ENCODE peak calls at places on chromosomes 16 and 17, in six cellular contexts. One of them, this sample, is unnamed. For H3K4me1 and H3K27me3, the result is how much of the 10 kb centered on the place peaks cover.

GRCh38 chr17:40086150-40087044 is 14.0 kb downstream of the NR1D1 start:
- DNase-seq in uterus: peak
- DNase-seq in endodermal cell: peak
- DNase-seq in body of pancreas: peak
- DNase-seq in endothelial cell of umbilical vein: peak
- DNase-seq in left ventricle myocardium inferior: no peak
- DNase-seq in this sample: peak

GRCh38 chr17:82297280-82297803 is 20.1 kb downstream of the CD7 start:
- DNase-seq in uterus: peak
- DNase-seq in endodermal cell: no peak
- DNase-seq in body of pancreas: peak
- DNase-seq in endothelial cell of umbilical vein: peak
- DNase-seq in left ventricle myocardium inferior: peak
- DNase-seq in this sample: no peak

GRCh38 chr16:59988591-59988990 is 1254.5 kb upstream of the GOT2 start:
- DNase-seq in uterus: no peak
- DNase-seq in endodermal cell: no peak
- DNase-seq in body of pancreas: no peak
- DNase-seq in endothelial cell of umbilical vein: no peak
- DNase-seq in left ventricle myocardium inferior: no peak
- DNase-seq in this sample: no peak

GRCh38 chr16:19935696-19936095 is 51.0 kb upstream of the GPRC5B start:
- DNase-seq in uterus: no peak
- DNase-seq in endodermal cell: no peak
- DNase-seq in body of pancreas: peak
- DNase-seq in endothelial cell of umbilical vein: no peak
- DNase-seq in left ventricle myocardium inferior: no peak
- DNase-seq in this sample: no peak

GRCh38 chr17:48541574-48542113 is 3.3 kb downstream of the HOXB2 start:
- DNase-seq in uterus: peak
- DNase-seq in endodermal cell: peak
- DNase-seq in body of pancreas: no peak
- DNase-seq in endothelial cell of umbilical vein: no peak
- DNase-seq in left ventricle myocardium inferior: peak
- DNase-seq in this sample: peak

GRCh38 chr16:84749072-84749471 is 49.3 kb downstream of the USP10 start:
- DNase-seq in uterus: no peak
- DNase-seq in endodermal cell: no peak
- DNase-seq in body of pancreas: no peak
- DNase-seq in endothelial cell of umbilical vein: no peak
- DNase-seq in left ventricle myocardium inferior: no peak
- DNase-seq in this sample: no peak

GRCh38 chr17:8072727-8073461 is 14.6 kb downstream of the ALOX12B start:
- DNase-seq in uterus: no peak
- DNase-seq in endodermal cell: peak
- DNase-seq in body of pancreas: no peak
- DNase-seq in endothelial cell of umbilical vein: no peak
- DNase-seq in left ventricle myocardium inferior: no peak
- DNase-seq in this sample: no peak

GRCh38 chr17:73363788-73364522 is 52.2 kb upstream of the CDC42EP4 start:
- DNase-seq in uterus: no peak
- DNase-seq in endodermal cell: peak
- DNase-seq in body of pancreas: peak
- DNase-seq in endothelial cell of umbilical vein: no peak
- DNase-seq in left ventricle myocardium inferior: no peak
- DNase-seq in this sample: no peak

GRCh38 chr16:22890976-22891375 is 77.0 kb downstream of the HS3ST2 start:
- DNase-seq in uterus: no peak
- DNase-seq in endodermal cell: no peak
- DNase-seq in body of pancreas: no peak
- DNase-seq in endothelial cell of umbilical vein: no peak
- DNase-seq in left ventricle myocardium inferior: no peak
- DNase-seq in this sample: no peak

GRCh38 chr17:32835291-32835761 is 41.6 kb downstream of the MYO1D start:
- DNase-seq in uterus: no peak
- DNase-seq in endodermal cell: no peak
- DNase-seq in body of pancreas: no peak
- DNase-seq in endothelial cell of umbilical vein: no peak
- DNase-seq in left ventricle myocardium inferior: no peak
- DNase-seq in this sample: no peak

GRCh38 chr16:48720266-48720665 is 110.3 kb upstream of the N4BP1 start:
- DNase-seq in uterus: no peak
- DNase-seq in endodermal cell: peak
- DNase-seq in body of pancreas: no peak
- DNase-seq in endothelial cell of umbilical vein: no peak
- DNase-seq in left ventricle myocardium inferior: no peak
- DNase-seq in this sample: no peak

GRCh38 chr17:5099271-5099670 is 12.4 kb downstream of the ZNF232 start:
- DNase-seq in uterus: no peak
- DNase-seq in endodermal cell: peak
- DNase-seq in body of pancreas: no peak
- DNase-seq in endothelial cell of umbilical vein: no peak
- DNase-seq in left ventricle myocardium inferior: no peak
- DNase-seq in this sample: no peak

GRCh38 chr17:57877803-57878202 is 28.0 kb upstream of the MRPS23 start:
- DNase-seq in uterus: no peak
- DNase-seq in endodermal cell: no peak
- DNase-seq in body of pancreas: no peak
- DNase-seq in endothelial cell of umbilical vein: no peak
- DNase-seq in left ventricle myocardium inferior: no peak
- DNase-seq in this sample: no peak

GRCh38 chr17:57879437-57880085 is 29.7 kb upstream of the MRPS23 start:
- DNase-seq in uterus: no peak
- DNase-seq in endodermal cell: peak
- DNase-seq in body of pancreas: no peak
- DNase-seq in endothelial cell of umbilical vein: no peak
- DNase-seq in left ventricle myocardium inferior: no peak
- DNase-seq in this sample: no peak

GRCh38 chr17:57881783-57882291 is 32.0 kb upstream of the MRPS23 start:
- DNase-seq in uterus: no peak
- DNase-seq in endodermal cell: peak
- DNase-seq in body of pancreas: no peak
- DNase-seq in endothelial cell of umbilical vein: no peak
- DNase-seq in left ventricle myocardium inferior: no peak
- DNase-seq in this sample: no peak

GRCh38 chr17:57880086-57880456 is 30.2 kb upstream of the MRPS23 start:
- DNase-seq in uterus: no peak
- DNase-seq in endodermal cell: no peak
- DNase-seq in body of pancreas: no peak
- DNase-seq in endothelial cell of umbilical vein: no peak
- DNase-seq in left ventricle myocardium inferior: no peak
- DNase-seq in this sample: no peak

DNA sequence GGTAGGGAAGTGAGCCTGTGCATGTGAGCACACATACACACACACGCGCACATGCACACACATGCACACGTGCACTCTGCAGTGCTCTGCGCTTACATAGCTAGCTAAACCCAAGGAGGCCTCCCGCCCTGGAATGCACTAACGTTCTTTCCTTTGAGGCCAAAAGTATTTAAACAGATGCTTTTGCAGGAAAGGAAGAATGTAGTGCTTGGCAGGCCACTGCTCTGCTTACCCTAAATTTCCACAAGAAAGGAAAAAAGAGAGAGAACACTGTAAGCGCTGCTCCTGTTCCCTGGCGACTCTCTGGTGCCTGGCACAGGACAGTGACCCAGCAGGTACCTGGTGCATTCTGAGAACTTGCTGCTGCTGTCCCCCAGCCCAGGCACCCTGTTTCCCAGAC is 31.3 kb upstream of the MRPS23 start:
- DNase-seq in uterus: no peak
- DNase-seq in endodermal cell: peak
- DNase-seq in body of pancreas: no peak
- DNase-seq in endothelial cell of umbilical vein: peak
- DNase-seq in left ventricle myocardium inferior: no peak
- DNase-seq in this sample: no peak
- H3K4me1 ChIP-seq in uterus: under half
- H3K4me1 ChIP-seq in endodermal cell: under half
- H3K4me1 ChIP-seq in body of pancreas: under half
- H3K4me1 ChIP-seq in endothelial cell of umbilical vein: under half
- H3K4me1 ChIP-seq in left ventricle myocardium inferior: half or more
- H3K4me1 ChIP-seq in this sample: under half

GRCh38 chr17:49906511-49907136 is 58.8 kb upstream of the TAC4 start:
- DNase-seq in uterus: no peak
- DNase-seq in endodermal cell: no peak
- DNase-seq in body of pancreas: no peak
- DNase-seq in endothelial cell of umbilical vein: no peak
- DNase-seq in left ventricle myocardium inferior: no peak
- DNase-seq in this sample: no peak

GRCh38 chr17:49907279-49907678 is 59.4 kb upstream of the TAC4 start:
- DNase-seq in uterus: no peak
- DNase-seq in endodermal cell: peak
- DNase-seq in body of pancreas: no peak
- DNase-seq in endothelial cell of umbilical vein: no peak
- DNase-seq in left ventricle myocardium inferior: no peak
- DNase-seq in this sample: no peak

GRCh38 chr17:49904904-49905303 is 57.0 kb upstream of the TAC4 start:
- DNase-seq in uterus: no peak
- DNase-seq in endodermal cell: no peak
- DNase-seq in body of pancreas: no peak
- DNase-seq in endothelial cell of umbilical vein: no peak
- DNase-seq in left ventricle myocardium inferior: no peak
- DNase-seq in this sample: no peak

GRCh38 chr17:49901460-49902331 is 53.8 kb upstream of the TAC4 start:
- DNase-seq in uterus: no peak
- DNase-seq in endodermal cell: peak
- DNase-seq in body of pancreas: peak
- DNase-seq in endothelial cell of umbilical vein: no peak
- DNase-seq in left ventricle myocardium inferior: no peak
- DNase-seq in this sample: peak

DNA sequence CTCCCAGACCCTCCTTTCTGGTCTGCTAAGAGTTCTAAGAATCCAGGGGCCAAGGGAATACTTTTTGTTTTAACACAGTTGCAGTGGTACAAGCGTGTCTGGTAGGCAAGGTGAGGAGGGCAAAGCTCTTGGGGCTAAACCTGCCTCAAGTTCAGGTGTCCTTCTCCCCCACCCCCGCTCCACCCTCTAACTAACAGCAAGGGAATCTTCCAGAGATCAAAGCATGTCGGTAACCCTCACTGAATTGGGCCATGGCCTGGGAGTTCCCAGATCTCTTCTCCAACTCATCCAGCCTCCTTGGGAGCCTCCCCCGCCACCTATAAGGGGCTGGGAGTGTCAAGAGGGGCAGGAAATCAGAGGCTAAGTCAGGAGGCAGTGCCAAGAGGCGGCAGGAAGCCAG is 55.7 kb upstream of the TAC4 start:
- DNase-seq in uterus: no peak
- DNase-seq in endodermal cell: peak
- DNase-seq in body of pancreas: no peak
- DNase-seq in endothelial cell of umbilical vein: no peak
- DNase-seq in left ventricle myocardium inferior: no peak
- DNase-seq in this sample: no peak
- H3K27me3 ChIP-seq in uterus: under half
- H3K27me3 ChIP-seq in endodermal cell: half or more
- H3K27me3 ChIP-seq in body of pancreas: under half
- H3K27me3 ChIP-seq in endothelial cell of umbilical vein: half or more
- H3K27me3 ChIP-seq in left ventricle myocardium inferior: half or more
- H3K27me3 ChIP-seq in this sample: half or more

GRCh38 chr17:62629556-62630364 is 2.3 kb downstream of the MRC2 start:
- DNase-seq in uterus: no peak
- DNase-seq in endodermal cell: peak
- DNase-seq in body of pancreas: no peak
- DNase-seq in endothelial cell of umbilical vein: no peak
- DNase-seq in left ventricle myocardium inferior: no peak
- DNase-seq in this sample: no peak

GRCh38 chr17:62627219-62627903 is at the start of gene MRC2:
- DNase-seq in uterus: peak
- DNase-seq in endodermal cell: peak
- DNase-seq in body of pancreas: no peak
- DNase-seq in endothelial cell of umbilical vein: peak
- DNase-seq in left ventricle myocardium inferior: peak
- DNase-seq in this sample: peak

GRCh38 chr17:62630365-62631085 is 3.1 kb downstream of the MRC2 start:
- DNase-seq in uterus: no peak
- DNase-seq in endodermal cell: peak
- DNase-seq in body of pancreas: no peak
- DNase-seq in endothelial cell of umbilical vein: no peak
- DNase-seq in left ventricle myocardium inferior: no peak
- DNase-seq in this sample: no peak

GRCh38 chr17:62627904-62628603 is 584 bp downstream of the MRC2 start:
- DNase-seq in uterus: peak
- DNase-seq in endodermal cell: no peak
- DNase-seq in body of pancreas: no peak
- DNase-seq in endothelial cell of umbilical vein: peak
- DNase-seq in left ventricle myocardium inferior: peak
- DNase-seq in this sample: peak

DNA sequence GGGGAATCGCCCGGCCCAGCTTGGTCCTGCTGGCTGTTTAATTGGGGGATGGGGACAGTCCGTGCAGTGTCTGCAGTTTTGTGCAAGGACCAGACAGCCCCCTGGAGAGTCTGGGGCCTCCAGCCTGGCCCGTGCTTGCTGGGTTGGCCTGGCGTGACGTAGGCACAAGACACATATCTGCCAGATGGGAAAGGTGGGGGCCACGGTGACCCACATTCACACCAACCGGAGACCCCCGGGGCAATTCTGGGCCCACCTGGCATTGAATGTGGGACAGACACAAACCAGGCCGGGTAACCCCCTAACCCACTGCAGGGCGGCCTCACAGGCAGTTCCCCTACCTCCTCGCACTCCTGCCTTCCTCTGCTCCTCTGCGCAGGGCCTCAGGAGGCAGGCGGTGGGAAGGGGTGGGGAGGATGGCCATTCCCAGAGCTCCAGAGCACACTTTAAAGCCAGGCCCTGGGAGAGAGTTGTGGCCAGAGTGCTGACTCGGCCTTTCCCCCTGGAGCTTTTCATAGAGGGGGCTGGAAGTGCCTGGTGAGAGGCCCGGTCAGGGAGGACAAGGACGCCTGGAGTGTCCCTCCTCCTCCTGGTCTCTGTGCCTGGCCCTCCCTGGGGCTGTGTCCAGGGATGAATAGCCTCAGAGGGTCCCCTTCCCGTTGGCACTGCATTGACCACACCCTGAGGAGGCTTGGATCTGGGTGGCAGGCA is 1.5 kb downstream of the MRC2 start:
- DNase-seq in uterus: peak
- DNase-seq in endodermal cell: peak
- DNase-seq in body of pancreas: no peak
- DNase-seq in endothelial cell of umbilical vein: no peak
- DNase-seq in left ventricle myocardium inferior: no peak
- DNase-seq in this sample: no peak
- H3K4me3 ChIP-seq in uterus: peak
- H3K4me3 ChIP-seq in endodermal cell: peak
- H3K4me3 ChIP-seq in body of pancreas: no peak
- H3K4me3 ChIP-seq in endothelial cell of umbilical vein: no peak
- H3K4me3 ChIP-seq in left ventricle myocardium inferior: peak
- H3K4me3 ChIP-seq in this sample: peak

DNA sequence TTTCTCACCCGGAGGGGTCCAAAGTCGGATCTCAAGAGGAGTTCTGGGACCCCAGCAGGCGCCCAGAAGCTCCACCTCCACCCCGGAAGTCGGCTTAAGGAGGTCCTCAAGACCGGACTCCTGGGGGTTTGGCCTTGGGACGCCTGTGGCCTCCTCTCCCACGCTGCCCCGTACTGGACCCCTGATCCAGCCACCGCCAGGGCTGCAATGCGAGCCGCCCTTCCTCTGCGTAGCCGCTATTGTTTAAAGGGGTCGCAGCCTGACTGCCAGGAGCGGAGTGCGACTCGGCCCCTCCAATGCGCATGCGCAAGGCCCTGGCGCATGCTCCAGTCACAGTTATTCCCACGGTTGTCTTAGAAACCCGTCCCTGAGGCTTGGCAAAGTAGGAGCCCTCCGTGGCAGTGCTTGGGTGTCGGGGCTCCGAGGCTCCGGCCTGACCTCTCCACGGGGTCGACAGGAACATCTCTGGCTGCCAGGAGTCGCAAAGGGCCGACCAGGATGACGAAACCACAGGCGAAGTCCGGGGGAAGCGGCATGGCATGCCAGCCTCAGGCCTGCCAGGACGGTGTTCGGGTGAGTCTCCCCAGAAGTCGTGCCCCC is 719.0 kb downstream of the KCNJ18 start:
- DNase-seq in uterus: no peak
- DNase-seq in endodermal cell: no peak
- DNase-seq in body of pancreas: no peak
- DNase-seq in endothelial cell of umbilical vein: no peak
- DNase-seq in left ventricle myocardium inferior: no peak
- DNase-seq in this sample: no peak
- H3K4me1 ChIP-seq in uterus: under half
- H3K4me1 ChIP-seq in endodermal cell: under half
- H3K4me1 ChIP-seq in body of pancreas: under half
- H3K4me1 ChIP-seq in endothelial cell of umbilical vein: under half
- H3K4me1 ChIP-seq in left ventricle myocardium inferior: under half
- H3K4me1 ChIP-seq in this sample: under half

This sample was measured in HAP-1.